ENCODE peak calls at places on chromosomes 7 and 10, in six cellular contexts. P is brain microvascular endothelial cell, M is esophagus squamous epithelium, H is A549, N is fibroblast of pulmonary artery, U is RWPE2. J is an unnamed sample.

GRCh38 chr10:88244781-88245350 is 338.3 kb downstream of the RNLS start:
- DNase-seq in H (no peak), U (no peak), N (no peak), P (no peak), M (no peak), J (no peak)

GRCh38 chr10:8113616-8114015 is 59.1 kb downstream of the GATA3 start:
- DNase-seq in P (no peak), M (no peak), H (no peak), U (no peak), N (no peak), J (no peak)

GRCh38 chr10:100696477-100696901 is 48.9 kb upstream of the PAX2 start:
- DNase-seq in U (no peak), P (no peak), H (peak), M (no peak), N (no peak), J (peak)

GRCh38 chr10:59971915-59972314 is 65.6 kb upstream of the CCDC6 start:
- DNase-seq in H (peak), N (peak), P (peak), M (no peak), U (no peak), J (no peak)

GRCh38 chr7:194257-194995 is 2.1 kb downstream of the FAM20C start:
- DNase-seq in P (peak), M (no peak), N (peak), H (no peak), U (no peak), J (no peak)

GRCh38 chr10:48910557-48910956 is 29.1 kb downstream of the LRRC18 start:
- DNase-seq in N (no peak), P (no peak), H (no peak), M (no peak), U (no peak), J (no peak)

GRCh38 chr7:2934984-2935740 is 91.1 kb upstream of the GNA12 start:
- DNase-seq in P (no peak), M (no peak), U (peak), N (no peak), H (no peak), J (no peak)

GRCh38 chr7:93036807-93037206 is 81.0 kb downstream of the SAMD9 start:
- DNase-seq in M (no peak), U (no peak), N (no peak), H (no peak), P (no peak), J (peak)

GRCh38 chr7:136869006-136869961 is 832 bp downstream of the CHRM2 start:
- DNase-seq in H (no peak), M (no peak), P (no peak), N (no peak), U (no peak), J (peak)

GRCh38 chr7:99373086-99374066 is 1.2 kb upstream of the ARPC1B start:
- DNase-seq in H (no peak), P (no peak), N (no peak), M (no peak), U (no peak), J (no peak)

GRCh38 chr7:99374121-99375064 is at the start of gene ARPC1B:
- DNase-seq in P (peak), H (peak), U (no peak), M (peak), N (peak), J (peak)

GRCh38 chr7:99371376-99371920 is 3.1 kb upstream of the ARPC1B start:
- DNase-seq in H (no peak), P (no peak), U (no peak), N (no peak), M (no peak), J (no peak)

GRCh38 chr7:99369767-99370353 is 4.7 kb upstream of the ARPC1B start:
- DNase-seq in U (no peak), H (no peak), P (no peak), M (no peak), N (peak), J (no peak)

DNA sequence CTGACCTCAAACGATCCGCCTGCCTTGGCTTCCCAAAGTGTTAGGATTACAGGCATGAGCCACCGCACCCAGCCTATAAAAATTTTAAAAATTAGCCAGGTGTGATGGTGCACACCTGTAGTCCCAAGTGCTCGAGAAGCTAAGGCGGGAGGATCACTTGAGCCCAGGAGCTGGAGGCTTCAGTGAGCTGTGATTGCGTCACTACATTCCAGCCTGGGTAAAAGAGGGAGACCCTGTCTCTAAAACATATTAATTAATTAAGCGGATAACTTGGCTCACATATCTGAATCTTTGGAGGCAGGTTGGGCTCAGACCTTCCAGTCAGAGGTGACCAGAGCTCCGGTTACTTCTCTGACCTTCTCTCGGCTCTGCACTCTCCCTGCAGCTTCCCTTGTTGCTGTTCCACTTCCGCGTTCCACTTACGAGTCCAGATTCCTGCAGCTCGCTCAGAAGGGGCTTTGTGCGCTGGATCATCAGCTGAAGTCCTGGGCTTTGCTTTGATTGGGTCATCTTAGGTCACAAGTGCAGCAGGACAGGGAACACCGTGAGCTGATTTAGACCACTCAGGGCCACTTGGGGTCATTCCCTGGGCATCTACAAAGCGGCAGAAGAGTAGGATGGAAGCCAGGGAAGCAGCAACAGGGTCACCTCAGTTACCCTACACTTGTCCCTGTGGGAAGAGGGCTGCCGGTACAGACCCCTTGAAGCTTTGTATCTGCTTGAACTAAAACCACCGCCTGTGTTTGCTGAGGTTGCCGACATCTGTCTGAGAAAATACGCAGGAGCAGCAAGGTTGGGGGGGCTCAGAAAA is 2.0 kb upstream of the ARPC1B start:
- DNase-seq in N (no peak), P (peak), U (no peak), H (no peak), M (no peak), J (no peak)
- H3K4me3 ChIP-seq in N (no peak), P (no peak), U (no peak), H (no peak), M (peak), J (no peak)

GRCh38 chr7:12069757-12070156 is 141.3 kb upstream of the TMEM106B start:
- DNase-seq in P (no peak), N (no peak), U (no peak), H (no peak), M (no peak), J (no peak)
- H3K4me3 ChIP-seq in P (no peak), N (no peak), U (no peak), H (no peak), M (no peak), J (no peak)

GRCh38 chr7:30163231-30163894 is 28.6 kb downstream of the MTURN start:
- DNase-seq in N (no peak), P (peak), H (no peak), U (peak), M (no peak), J (peak)

GRCh38 chr7:30164567-30164966 is 29.8 kb downstream of the MTURN start:
- DNase-seq in P (peak), N (peak), H (peak), U (no peak), M (no peak), J (peak)

GRCh38 chr7:30160329-30160728 is 25.5 kb downstream of the MTURN start:
- DNase-seq in U (no peak), H (no peak), N (no peak), M (no peak), P (no peak), J (no peak)

GRCh38 chr7:30162133-30162532 is 27.3 kb downstream of the MTURN start:
- DNase-seq in P (no peak), N (no peak), U (no peak), M (no peak), H (no peak), J (no peak)

DNA sequence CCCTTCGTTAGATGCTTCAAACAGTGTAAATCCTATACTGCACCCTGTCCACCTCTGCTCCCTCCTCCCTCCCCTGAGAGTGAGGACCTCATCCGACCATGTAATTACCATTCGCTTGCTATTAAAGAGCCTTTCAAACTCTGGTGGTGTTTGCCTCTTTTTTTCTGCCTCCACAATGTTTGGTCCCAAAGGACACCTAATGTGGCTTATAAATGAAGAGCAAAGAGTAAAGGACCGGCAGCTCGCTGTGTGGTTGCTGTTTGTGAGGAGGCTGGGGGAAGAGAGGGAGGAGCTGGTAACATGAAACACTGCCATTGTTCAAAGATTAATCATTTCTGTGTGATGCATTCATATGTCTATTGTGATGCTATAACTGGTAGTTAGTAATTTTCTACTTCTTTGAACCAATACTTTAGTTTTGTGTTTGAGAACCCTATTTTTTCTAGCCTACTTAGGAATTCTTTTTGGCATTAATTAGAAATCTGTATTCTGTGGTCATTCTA is 27.9 kb downstream of the MTURN start:
- DNase-seq in H (peak), N (peak), U (no peak), P (peak), M (no peak), J (no peak)
- H3K4me3 ChIP-seq in H (peak), N (no peak), U (no peak), P (peak), M (no peak), J (peak)

GRCh38 chr10:63286340-63286739 is 153.2 kb downstream of the NRBF2 start:
- DNase-seq in H (no peak), U (no peak), N (no peak), P (no peak), M (no peak), J (peak)
- H3K4me3 ChIP-seq in H (no peak), U (no peak), N (no peak), P (no peak), M (no peak), J (peak)

GRCh38 chr7:14900051-14900450 is 2.5 kb downstream of the DGKB start:
- DNase-seq in H (no peak), U (no peak), N (no peak), P (no peak), M (no peak), J (no peak)

GRCh38 chr7:14905764-14906163 is 3.2 kb upstream of the DGKB start:
- DNase-seq in N (no peak), M (no peak), P (no peak), U (no peak), H (no peak), J (no peak)

GRCh38 chr7:14899065-14899464 is 3.5 kb downstream of the DGKB start:
- DNase-seq in P (no peak), H (no peak), M (no peak), U (no peak), N (peak), J (no peak)

DNA sequence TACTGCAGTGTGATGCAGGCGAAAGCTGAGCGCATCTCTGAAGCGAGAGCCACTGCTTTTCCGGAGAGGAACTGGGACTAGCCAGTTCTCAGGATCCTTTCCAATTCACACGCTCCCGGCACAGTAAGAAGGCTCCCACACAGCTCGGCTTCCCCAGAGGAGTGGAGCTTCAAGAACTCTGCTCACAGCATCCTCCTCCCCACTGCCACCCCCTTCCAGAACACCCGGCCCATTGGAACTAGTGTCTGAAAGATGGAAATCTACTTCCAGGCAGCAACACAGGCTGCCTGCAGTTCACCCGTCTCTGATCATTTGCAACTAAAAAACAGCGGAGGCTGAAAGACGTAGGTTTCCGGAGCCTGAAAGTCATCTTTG is at the start of gene DGKB:
- DNase-seq in N (peak), P (peak), U (no peak), H (no peak), M (no peak), J (no peak)
- H3K4me3 ChIP-seq in N (peak), P (peak), U (no peak), H (no peak), M (peak), J (no peak)

DNA sequence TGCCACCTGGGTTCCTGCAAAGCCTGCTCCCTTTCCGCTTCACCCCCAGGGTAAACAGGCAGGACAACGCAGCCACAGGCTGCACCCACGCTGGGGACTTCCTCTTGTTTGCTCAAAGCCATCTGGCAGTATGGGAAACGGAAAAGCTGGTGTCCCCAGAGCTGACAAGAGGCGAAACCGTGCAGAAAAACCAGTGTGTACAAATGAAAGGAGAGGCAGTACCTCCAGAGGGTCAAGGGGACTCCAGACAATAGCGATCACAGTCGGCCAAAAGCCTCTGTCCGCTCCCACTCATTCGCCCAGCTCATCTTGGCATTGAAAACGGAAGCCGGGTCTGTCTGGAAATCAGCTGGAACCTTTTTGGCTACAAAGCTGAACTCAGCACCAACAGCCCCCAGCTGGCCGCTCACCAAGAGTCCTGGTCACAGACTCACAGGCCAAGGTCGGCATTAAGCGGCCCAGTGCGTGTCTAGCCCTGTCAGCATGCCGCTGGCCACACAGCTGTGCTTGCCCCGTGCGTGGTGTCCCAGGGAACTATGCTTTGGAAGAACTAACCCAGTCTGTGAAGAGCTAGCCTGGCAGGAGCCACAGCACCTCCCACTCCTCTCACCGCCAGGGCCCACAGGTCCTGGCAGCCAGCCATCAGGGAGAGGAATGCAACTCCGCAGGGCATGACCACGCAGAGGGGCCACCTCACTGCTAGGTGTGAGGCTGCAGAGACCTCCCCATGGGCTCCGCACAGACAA is 10.4 kb downstream of the TNS3 start:
- DNase-seq in M (no peak), U (peak), P (peak), N (peak), H (no peak), J (no peak)
- H3K4me3 ChIP-seq in M (peak), U (no peak), P (no peak), N (no peak), H (peak), J (no peak)

GRCh38 chr10:11824376-11824775 is 1.2 kb downstream of the PROSER2 start:
- DNase-seq in P (no peak), N (peak), U (no peak), H (no peak), M (no peak), J (no peak)
- H3K4me3 ChIP-seq in P (no peak), N (peak), U (peak), H (peak), M (peak), J (no peak)